ENCODE peak calls at places on chromosomes 1 and 21, in four cellular contexts. J is iPS-NIHi11, S is left cardiac atrium, C is hepatocyte. Z is an unnamed sample.

GRCh38 chr1:168719306-168720111 is 9.5 kb downstream of the DPT start:
- DNase-seq in S (no peak), J (no peak), C (peak; percentile 23), Z (no peak)

GRCh38 chr1:69976896-69977295 is 228.5 kb downstream of the LRRC40 start:
- DNase-seq in J (no peak), S (no peak), C (no peak), Z (no peak)

GRCh38 chr1:116256875-116257823 is 115.9 kb upstream of the ATP1A1 start:
- DNase-seq in J (no peak), C (no peak), S (no peak), Z (no peak)

GRCh38 chr1:207364622-207365021 is 43.1 kb downstream of the CD55 start:
- DNase-seq in S (no peak), C (no peak), J (no peak), Z (no peak)

GRCh38 chr1:210328032-210328745 is 513 bp upstream of the HHAT start:
- DNase-seq in S (no peak), J (no peak), C (no peak), Z (no peak)

GRCh38 chr21:21690068-21690665 is 692.0 kb downstream of the NCAM2 start:
- DNase-seq in C (no peak), J (no peak), S (no peak), Z (no peak)

GRCh38 chr1:23643668-23644554 is 47.7 kb upstream of the RPL11 start:
- DNase-seq in J (no peak), S (no peak), C (no peak), Z (no peak)

GRCh38 chr1:230222678-230223077 is 155.6 kb downstream of the GALNT2 start:
- DNase-seq in C (no peak), S (no peak), J (no peak), Z (no peak)

GRCh38 chr1:62325076-62325475 is 5.8 kb upstream of the KANK4 start:
- DNase-seq in J (no peak), S (no peak), C (peak; percentile 52), Z (no peak)

GRCh38 chr21:43305336-43305665 is 121.6 kb downstream of the SIK1 start:
- DNase-seq in S (no peak), J (no peak), C (no peak), Z (no peak)

GRCh38 chr1:25694167-25694566 is 77.6 kb downstream of the MAN1C1 start:
- DNase-seq in C (peak; percentile 63), S (no peak), J (no peak), Z (no peak)

GRCh38 chr1:202615501-202616354 is 94.5 kb downstream of the SYT2 start:
- DNase-seq in C (no peak), J (no peak), S (no peak), Z (peak; percentile 69)

GRCh38 chr21:38679531-38679930 is 126.2 kb upstream of the ETS2 start:
- DNase-seq in S (no peak), C (no peak), J (no peak), Z (no peak)

GRCh38 chr21:36695671-36696389 is 3.1 kb upstream of the SIM2 start:
- DNase-seq in S (no peak), C (no peak), J (peak; percentile 52), Z (peak; percentile 86)

GRCh38 chr1:24754229-24754628 is 9.0 kb downstream of the CLIC4 start:
- DNase-seq in J (no peak), C (no peak), S (no peak), Z (no peak)

GRCh38 chr1:243841507-243841906 is 8.5 kb downstream of the AKT3 start:
- DNase-seq in S (no peak), J (no peak), C (no peak), Z (no peak)

GRCh38 chr21:33769057-33769456 is 126.8 kb downstream of the ITSN1 start:
- DNase-seq in C (no peak), J (no peak), S (no peak), Z (no peak)

GRCh38 chr1:223706077-223706988 is 6.0 kb upstream of the CAPN2 start:
- DNase-seq in J (no peak), S (no peak), C (peak; percentile 91), Z (peak; percentile 51)

GRCh38 chr1:191674780-191675179 is 483.5 kb upstream of the RGS18 start:
- DNase-seq in S (no peak), J (no peak), C (no peak), Z (no peak)

GRCh38 chr21:36422279-36423098 is 37.3 kb downstream of the CHAF1B start:
- DNase-seq in J (peak; percentile 92), C (peak; percentile 72), S (peak; percentile 68), Z (peak; percentile 95)

GRCh38 chr1:63112155-63112914 is 210.0 kb upstream of the FOXD3 start:
- DNase-seq in C (no peak), J (peak; percentile 29), S (no peak), Z (no peak)

GRCh38 chr1:206911064-206911663 is 10.6 kb downstream of the FCMR start:
- DNase-seq in S (no peak), C (peak; percentile 73), J (peak; percentile 55), Z (peak; percentile 56)

GRCh38 chr1:165828103-165828558 is 717 bp downstream of the UCK2 start:
- DNase-seq in C (peak; percentile 65), J (peak; percentile 74), S (peak; percentile 55), Z (peak; percentile 74)

GRCh38 chr1:7587726-7588456 is 183.2 kb upstream of the VAMP3 start:
- DNase-seq in J (no peak), S (no peak), C (no peak), Z (no peak)

GRCh38 chr1:178150610-178151009 is 56.7 kb downstream of the RASAL2 start:
- DNase-seq in C (no peak), J (no peak), S (no peak), Z (no peak)

GRCh38 chr21:29163381-29164115 is 33.1 kb downstream of the MAP3K7CL start:
- DNase-seq in C (no peak), J (no peak), S (peak; percentile 25), Z (no peak)

GRCh38 chr21:33578959-33579542 is 9.4 kb downstream of the DONSON start:
- DNase-seq in J (no peak), C (no peak), S (no peak), Z (no peak)

GRCh38 chr1:117654485-117655219 is 48.8 kb downstream of the TENT5C start:
- DNase-seq in C (no peak), J (no peak), S (no peak), Z (no peak)

GRCh38 chr1:184033136-184033469 is 4.4 kb downstream of the COLGALT2 start:
- DNase-seq in C (no peak), J (no peak), S (no peak), Z (no peak)

Z was measured in endodermal cell.